ENCODE peak calls at places on chromosome 2, in nine cellular contexts. E is neural progenitor cell; Q is stimulated activated CD8-positive, alpha-beta memory T cell treated with anti-CD3 and anti-CD28 coated beads, Interleukin-4, amount 100 ng/mL, for 4 hours; X is Kasumi-1; B is A549; O is endothelial cell; D is iris pigment epithelial cell; Y is NCI-H2081; S is PC-9. J is an unnamed sample.

GRCh38 chr2:54176577-54176976 is 61.2 kb downstream of the ACYP2 start:
- DNase-seq in E (no peak), Q (no peak), X (peak), B (no peak), O (peak), D (peak), Y (peak), S (peak), J (no peak)

GRCh38 chr2:109512076-109512475 is 101.7 kb downstream of the SEPTIN10 start:
- DNase-seq in E (no peak), Q (no peak), X (no peak), B (no peak), O (no peak), D (no peak), Y (no peak), S (no peak), J (no peak)

GRCh38 chr2:105712981-105713596 is 31.6 kb upstream of the NCK2 start:
- DNase-seq in E (no peak), Q (no peak), X (no peak), B (no peak), O (no peak), D (peak), Y (no peak), S (no peak), J (peak)

GRCh38 chr2:239275037-239275685 is 125.7 kb downstream of the HDAC4 start:
- DNase-seq in E (no peak), Q (peak), X (no peak), B (peak), O (no peak), D (peak), Y (no peak), S (peak), J (peak)

GRCh38 chr2:224401641-224402342 is at the start of gene FAM124B:
- DNase-seq in E (no peak), Q (no peak), X (peak), B (no peak), O (peak), D (peak), Y (no peak), S (no peak), J (no peak)

GRCh38 chr2:178775975-178776374 is 31.2 kb downstream of the TTN start:
- DNase-seq in E (no peak), Q (no peak), X (no peak), B (no peak), O (no peak), D (no peak), Y (no peak), S (no peak), J (no peak)

GRCh38 chr2:189254268-189254883 is 74.8 kb upstream of the COL5A2 start:
- DNase-seq in E (peak), Q (no peak), X (no peak), B (no peak), O (no peak), D (peak), Y (no peak), S (no peak), J (peak)

GRCh38 chr2:20410556-20411277 is 36.2 kb upstream of the RHOB start:
- DNase-seq in E (no peak), Q (no peak), X (no peak), B (no peak), O (no peak), D (no peak), Y (no peak), S (no peak), J (no peak)

GRCh38 chr2:199455533-199456382 is 2.0 kb downstream of the SATB2 start:
- DNase-seq in E (peak), Q (no peak), X (peak), B (peak), O (peak), D (peak), Y (peak), S (peak), J (peak)

GRCh38 chr2:42969231-42970150 is 177.1 kb upstream of the HAAO start:
- DNase-seq in E (no peak), Q (no peak), X (no peak), B (no peak), O (no peak), D (peak), Y (no peak), S (peak), J (peak)

GRCh38 chr2:8009010-8009597 is 672.8 kb upstream of the ID2 start:
- DNase-seq in E (no peak), Q (no peak), X (no peak), B (no peak), O (no peak), D (no peak), Y (no peak), S (no peak), J (no peak)

GRCh38 chr2:140128909-140129308 is 1348.7 kb upstream of the NXPH2 start:
- DNase-seq in E (no peak), Q (no peak), X (no peak), B (no peak), O (no peak), D (no peak), Y (no peak), S (no peak), J (no peak)

GRCh38 chr2:219058541-219059374 is 2.0 kb downstream of the IHH start:
- DNase-seq in E (peak), Q (no peak), X (no peak), B (no peak), O (peak), D (no peak), Y (no peak), S (peak), J (no peak)

GRCh38 chr2:64024259-64024949 is 5.2 kb upstream of the VPS54 start:
- DNase-seq in E (no peak), Q (no peak), X (no peak), B (no peak), O (no peak), D (no peak), Y (no peak), S (no peak), J (no peak)

GRCh38 chr2:146734042-146734715 is 1110.7 kb upstream of the ACVR2A start:
- DNase-seq in E (peak), Q (no peak), X (peak), B (peak), O (peak), D (peak), Y (peak), S (no peak), J (peak)

GRCh38 chr2:39326644-39327043 is 82.9 kb upstream of the CDKL4 start:
- DNase-seq in E (no peak), Q (no peak), X (no peak), B (no peak), O (no peak), D (no peak), Y (no peak), S (no peak), J (no peak)

GRCh38 chr2:214591359-214591758 is 180.5 kb downstream of the VWC2L start:
- DNase-seq in E (no peak), Q (no peak), X (no peak), B (no peak), O (no peak), D (no peak), Y (no peak), S (no peak), J (no peak)

GRCh38 chr2:168976034-168976654 is 55.0 kb downstream of the ABCB11 start:
- DNase-seq in E (peak), Q (no peak), X (peak), B (no peak), O (no peak), D (no peak), Y (no peak), S (no peak), J (no peak)

GRCh38 chr2:73700111-73700510 is 37.0 kb downstream of the TPRKB start:
- DNase-seq in E (no peak), Q (no peak), X (no peak), B (no peak), O (no peak), D (peak), Y (no peak), S (no peak), J (no peak)

GRCh38 chr2:75447168-75447567 is 113.6 kb downstream of the EVA1A start:
- DNase-seq in E (no peak), Q (no peak), X (no peak), B (no peak), O (no peak), D (no peak), Y (no peak), S (no peak), J (no peak)

J was measured in RWPE1.